ENCODE peak calls at places on chromosomes 6 and 20, in seven cellular contexts. O is HEK293T, Q is endothelial cell, M is RWPE1, C is ovary, H is AG09309, L is HS-27A. I is an unnamed sample.

GRCh38 chr6:155832596-155832995 is 377.0 kb upstream of the NOX3 start:
- DNase-seq in O (no peak), Q (no peak), M (no peak), C (no peak), H (no peak), L (peak; percentile 43), I (no peak)

GRCh38 chr20:61874421-61875068 is 191.1 kb downstream of the TAF4 start:
- DNase-seq in O (peak; percentile 30), Q (peak; percentile 39), M (peak; percentile 68), C (no peak), H (peak; percentile 3), L (no peak), I (no peak)

GRCh38 chr6:26064619-26065257 is 22.5 kb upstream of the HFE start:
- DNase-seq in O (peak; percentile 49), Q (peak; percentile 29), M (peak; percentile 44), C (no peak), H (no peak), L (no peak), I (peak; percentile 64)

GRCh38 chr6:144895890-144896289 is 610.8 kb downstream of the UTRN start:
- DNase-seq in O (no peak), Q (no peak), M (no peak), C (no peak), H (no peak), L (no peak), I (no peak)

GRCh38 chr20:48921883-48922867 is 664 bp downstream of the ARFGEF2 start:
- DNase-seq in O (no peak), Q (no peak), M (peak; percentile 83), C (no peak), H (no peak), L (no peak), I (no peak)

GRCh38 chr6:130944486-130944885 is 117.3 kb downstream of the SMLR1 start:
- DNase-seq in O (no peak), Q (no peak), M (no peak), C (no peak), H (no peak), L (no peak), I (no peak)

GRCh38 chr20:58342104-58342945 is 32.8 kb downstream of the RAB22A start:
- DNase-seq in O (no peak), Q (no peak), M (peak; percentile 94), C (no peak), H (no peak), L (peak; percentile 92), I (no peak)

GRCh38 chr6:158660331-158660730 is 10.5 kb downstream of the SYTL3 start:
- DNase-seq in O (peak; percentile 67), Q (no peak), M (peak; percentile 55), C (no peak), H (no peak), L (no peak), I (peak; percentile 42)

GRCh38 chr20:1005452-1006027 is 3.4 kb upstream of the RSPO4 start:
- DNase-seq in O (peak; percentile 72), Q (peak; percentile 49), M (peak; percentile 71), C (no peak), H (no peak), L (no peak), I (peak; percentile 52)

GRCh38 chr20:48773837-48774418 is 53.9 kb downstream of the PREX1 start:
- DNase-seq in O (no peak), Q (no peak), M (no peak), C (no peak), H (peak; percentile 71), L (no peak), I (no peak)

GRCh38 chr6:128763599-128764300 is 119.2 kb upstream of the LAMA2 start:
- DNase-seq in O (no peak), Q (no peak), M (no peak), C (no peak), H (no peak), L (no peak), I (no peak)

GRCh38 chr6:57255451-57256181 is 33.5 kb upstream of the RAB23 start:
- DNase-seq in O (no peak), Q (no peak), M (no peak), C (no peak), H (no peak), L (no peak), I (no peak)

GRCh38 chr20:13147071-13147961 is 73.8 kb upstream of the ISM1 start:
- DNase-seq in O (no peak), Q (no peak), M (no peak), C (no peak), H (no peak), L (no peak), I (no peak)

GRCh38 chr6:107787589-107787960 is 36.5 kb downstream of the SCML4 start:
- DNase-seq in O (no peak), Q (no peak), M (no peak), C (no peak), H (no peak), L (no peak), I (no peak)

GRCh38 chr6:159988983-159989454 is 20.1 kb downstream of the IGF2R start:
- DNase-seq in O (no peak), Q (no peak), M (no peak), C (no peak), H (no peak), L (no peak), I (peak; percentile 48)

GRCh38 chr6:38208028-38208427 is 388.5 kb downstream of the ZFAND3 start:
- DNase-seq in O (no peak), Q (no peak), M (no peak), C (no peak), H (no peak), L (no peak), I (no peak)

GRCh38 chr20:59145926-59146800 is 17.5 kb upstream of the ZNF831 start:
- DNase-seq in O (no peak), Q (no peak), M (no peak), C (no peak), H (no peak), L (no peak), I (no peak)

GRCh38 chr6:83597511-83597910 is 85.2 kb downstream of the PRSS35 start:
- DNase-seq in O (no peak), Q (no peak), M (no peak), C (no peak), H (no peak), L (no peak), I (no peak)

GRCh38 chr20:46084805-46085792 is 4.7 kb downstream of the NCOA5 start:
- DNase-seq in O (no peak), Q (no peak), M (peak; percentile 26), C (peak; percentile 32), H (no peak), L (no peak), I (no peak)

GRCh38 chr6:33684983-33685382 is 26.5 kb downstream of the UQCC2 start:
- DNase-seq in O (no peak), Q (no peak), M (no peak), C (no peak), H (no peak), L (no peak), I (no peak)

GRCh38 chr6:84137989-84138575 is 89.4 kb downstream of the CEP162 start:
- DNase-seq in O (no peak), Q (no peak), M (no peak), C (no peak), H (no peak), L (no peak), I (no peak)

GRCh38 chr6:107735906-107736635 is 88.0 kb downstream of the SCML4 start:
- DNase-seq in O (no peak), Q (no peak), M (no peak), C (no peak), H (no peak), L (no peak), I (no peak)

GRCh38 chr20:45456632-45457031 is 12.9 kb upstream of the WFDC2 start:
- DNase-seq in O (peak; percentile 49), Q (peak; percentile 60), M (no peak), C (no peak), H (no peak), L (no peak), I (no peak)

GRCh38 chr6:159249752-159250151 is 80.6 kb downstream of the FNDC1 start:
- DNase-seq in O (no peak), Q (no peak), M (no peak), C (no peak), H (no peak), L (no peak), I (no peak)

GRCh38 chr6:16355699-16356481 is 117.5 kb downstream of the GMPR start:
- DNase-seq in O (no peak), Q (no peak), M (peak; percentile 15), C (no peak), H (no peak), L (no peak), I (no peak)

GRCh38 chr6:6164367-6164766 is 156.1 kb downstream of the F13A1 start:
- DNase-seq in O (no peak), Q (no peak), M (no peak), C (no peak), H (no peak), L (no peak), I (no peak)

GRCh38 chr20:44714701-44715494 is at the start of gene CCN5:
- DNase-seq in O (no peak), Q (no peak), M (peak; percentile 95), C (peak; percentile 87), H (no peak), L (peak; percentile 77), I (no peak)

GRCh38 chr6:41786451-41787218 is 859 bp upstream of the TOMM6 start:
- DNase-seq in O (peak; percentile 78), Q (peak; percentile 93), M (peak; percentile 85), C (peak; percentile 90), H (no peak), L (no peak), I (peak; percentile 39)

GRCh38 chr6:75934643-75935472 is 137.6 kb downstream of the IMPG1 start:
- DNase-seq in O (peak; percentile 71), Q (peak; percentile 43), M (peak; percentile 74), C (peak; percentile 37), H (peak; percentile 47), L (peak; percentile 5), I (peak; percentile 42)

GRCh38 chr6:13304101-13304500 is 24.2 kb downstream of the TBC1D7 start:
- DNase-seq in O (no peak), Q (no peak), M (no peak), C (no peak), H (no peak), L (no peak), I (no peak)

GRCh38 chr20:37552415-37552814 is 24.7 kb upstream of the BLCAP start:
- DNase-seq in O (no peak), Q (no peak), M (peak; percentile 53), C (no peak), H (no peak), L (no peak), I (no peak)